ENCODE peak calls at places on chromosomes 7 and 10, in nine cellular contexts. F, O, M, P, K, W, G, U and R are unnamed samples.

GRCh38 chr7:8214162-8214897 is 47.6 kb downstream of the ICA1 start:
- DNase-seq in F (no peak), O (peak; percentile 82), M (no peak), P (no peak), K (no peak), W (no peak), G (no peak), U (no peak), R (no peak)

GRCh38 chr7:117264716-117265115 is 58.1 kb downstream of the WNT2 start:
- DNase-seq in F (no peak), O (no peak), M (no peak), P (no peak), K (no peak), W (no peak), G (no peak), U (no peak), R (no peak)

GRCh38 chr10:125375210-125375609 is 214.8 kb upstream of the CTBP2 start:
- DNase-seq in F (no peak), O (no peak), M (peak; percentile 20), P (no peak), K (no peak), W (no peak), G (no peak), U (no peak), R (no peak)

GRCh38 chr7:131173148-131173890 is 154.4 kb upstream of the MKLN1 start:
- DNase-seq in F (no peak), O (no peak), M (no peak), P (no peak), K (no peak), W (no peak), G (no peak), U (no peak), R (no peak)

GRCh38 chr7:134742688-134743350 is 36.6 kb upstream of the CALD1 start:
- DNase-seq in F (peak; percentile 35), O (peak; percentile 88), M (no peak), P (no peak), K (no peak), W (no peak), G (no peak), U (no peak), R (no peak)

GRCh38 chr10:100046088-100046487 is 35.6 kb downstream of the CPN1 start:
- DNase-seq in F (peak; percentile 88), O (peak; percentile 92), M (peak; percentile 96), P (peak; percentile 74), K (peak; percentile 85), W (peak; percentile 90), G (peak; percentile 75), U (peak; percentile 48), R (peak; percentile 95)

GRCh38 chr10:12324530-12324929 is 24.8 kb upstream of the CAMK1D start:
- DNase-seq in F (no peak), O (no peak), M (no peak), P (no peak), K (no peak), W (no peak), G (no peak), U (no peak), R (peak; percentile 10)

GRCh38 chr10:59047180-59047579 is 129.3 kb upstream of the PHYHIPL start:
- DNase-seq in F (no peak), O (no peak), M (no peak), P (no peak), K (no peak), W (peak; percentile 30), G (peak; percentile 54), U (no peak), R (no peak)

GRCh38 chr10:62618576-62619408 is 185.7 kb upstream of the ADO start:
- DNase-seq in F (peak; percentile 33), O (peak; percentile 73), M (no peak), P (no peak), K (no peak), W (no peak), G (peak; percentile 1), U (no peak), R (peak; percentile 74)

GRCh38 chr10:57657164-57657765 is 610.4 kb downstream of the IPMK start:
- DNase-seq in F (peak; percentile 31), O (no peak), M (peak; percentile 87), P (peak; percentile 47), K (no peak), W (peak; percentile 54), G (peak; percentile 15), U (peak; percentile 2), R (no peak)

GRCh38 chr10:113239569-113239968 is 289.5 kb downstream of the TCF7L2 start:
- DNase-seq in F (no peak), O (no peak), M (no peak), P (no peak), K (no peak), W (no peak), G (no peak), U (no peak), R (no peak)

GRCh38 chr10:689433-690226 is at the start of gene DIP2C:
- DNase-seq in F (peak; percentile 67), O (peak; percentile 92), M (peak; percentile 80), P (peak; percentile 99), K (no peak), W (peak; percentile 71), G (peak; percentile 69), U (no peak), R (no peak)

GRCh38 chr10:3287566-3288445 is 115.2 kb upstream of the PITRM1 start:
- DNase-seq in F (peak; percentile 91), O (no peak), M (peak; percentile 10), P (no peak), K (no peak), W (no peak), G (no peak), U (no peak), R (no peak)

GRCh38 chr7:40717242-40717641 is 582.4 kb downstream of the SUGCT start:
- DNase-seq in F (peak; percentile 14), O (no peak), M (peak; percentile 76), P (peak; percentile 51), K (peak; percentile 52), W (peak; percentile 81), G (no peak), U (no peak), R (no peak)

GRCh38 chr10:112286837-112287818 is 3.9 kb downstream of the TECTB start:
- DNase-seq in F (no peak), O (no peak), M (no peak), P (no peak), K (no peak), W (peak; percentile 71), G (peak; percentile 11), U (no peak), R (no peak)

GRCh38 chr7:151817315-151817690 is 59.6 kb downstream of the PRKAG2 start:
- DNase-seq in F (no peak), O (no peak), M (no peak), P (no peak), K (no peak), W (no peak), G (no peak), U (no peak), R (peak; percentile 27)

GRCh38 chr10:5467634-5468255 is 31.6 kb downstream of the CALML5 start:
- DNase-seq in F (no peak), O (no peak), M (no peak), P (no peak), K (no peak), W (no peak), G (no peak), U (no peak), R (no peak)

GRCh38 chr10:44978570-44979280 is at the start of gene DEPP1:
- DNase-seq in F (peak; percentile 94), O (peak; percentile 98), M (peak; percentile 93), P (peak; percentile 68), K (peak; percentile 94), W (peak; percentile 97), G (peak; percentile 97), U (no peak), R (peak; percentile 82)

GRCh38 chr10:36172574-36172973 is 530.5 kb upstream of the FZD8 start:
- DNase-seq in F (no peak), O (no peak), M (no peak), P (no peak), K (no peak), W (no peak), G (no peak), U (no peak), R (no peak)
- H3K27ac ChIP-seq in F (no peak overlapping the region), O (peak overlapping the region; percentile 42), M (no peak overlapping the region), P (peak overlapping the region; percentile 98), K (peak overlapping the region; percentile 34), W (peak overlapping the region; percentile 24), G (no peak overlapping the region), U (no peak overlapping the region), R (peak overlapping the region; percentile 28)

GRCh38 chr10:73588656-73589055 is 2.5 kb downstream of the USP54 start:
- DNase-seq in F (no peak), O (no peak), M (no peak), P (no peak), K (no peak), W (no peak), G (no peak), U (no peak), R (no peak)

GRCh38 chr10:73581912-73582311 is 9.2 kb downstream of the USP54 start:
- DNase-seq in F (no peak), O (no peak), M (no peak), P (no peak), K (no peak), W (no peak), G (no peak), U (no peak), R (no peak)

GRCh38 chr10:73586583-73586984 is 4.6 kb downstream of the USP54 start:
- DNase-seq in F (peak; percentile 38), O (no peak), M (no peak), P (peak; percentile 10), K (no peak), W (peak; percentile 48), G (peak; percentile 69), U (peak; percentile 7), R (no peak)

GRCh38 chr10:73585223-73585784 is 5.8 kb downstream of the USP54 start:
- DNase-seq in F (no peak), O (no peak), M (no peak), P (no peak), K (no peak), W (no peak), G (no peak), U (no peak), R (no peak)

GRCh38 chr10:73584737-73585136 is 6.4 kb downstream of the USP54 start:
- DNase-seq in F (no peak), O (no peak), M (no peak), P (no peak), K (no peak), W (no peak), G (no peak), U (no peak), R (no peak)
- TF ChIP-seq POLR2AphosphoS5 in F (no peak), O (no peak), M (no peak), P (no peak), K (no peak), W (no peak), G (no peak), U (no peak), R (no peak)

DNA sequence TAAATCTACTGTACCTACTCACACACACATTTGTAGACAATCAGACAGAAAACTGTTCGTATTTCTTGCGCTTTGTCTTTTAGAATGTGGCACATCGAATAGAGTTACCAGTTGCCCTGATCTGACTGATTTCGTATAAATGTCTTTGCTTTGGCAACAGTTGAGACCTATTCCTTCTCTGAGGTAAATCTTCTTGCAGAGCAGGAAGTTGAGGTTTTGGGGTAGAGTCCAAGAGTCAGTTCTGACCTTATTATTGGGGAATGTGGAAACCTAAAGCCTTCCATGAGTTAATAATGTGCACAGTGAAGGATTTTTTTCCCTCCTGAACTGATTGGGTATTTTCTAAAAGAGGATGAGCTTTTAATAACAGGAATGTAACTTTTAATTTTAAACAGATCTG is 135.3 kb downstream of the KIAA1217 start:
- DNase-seq in F (no peak), O (no peak), M (no peak), P (peak; percentile 8), K (no peak), W (no peak), G (peak; percentile 76), U (no peak), R (no peak)
- H3K27ac ChIP-seq in F (no peak overlapping the region), O (peak overlapping the region; percentile 42), M (no peak overlapping the region), P (peak overlapping the region; percentile 97), K (peak overlapping the region; percentile 83), W (peak overlapping the region; percentile 46), G (peak overlapping the region; percentile 57), U (no peak overlapping the region), R (no peak overlapping the region)

GRCh38 chr10:77377034-77377433 is 260.6 kb downstream of the KCNMA1 start:
- DNase-seq in F (no peak), O (no peak), M (no peak), P (no peak), K (no peak), W (no peak), G (no peak), U (no peak), R (no peak)
- TF ChIP-seq POLR2AphosphoS5 in F (no peak), O (no peak), M (no peak), P (no peak), K (no peak), W (no peak), G (no peak), U (no peak), R (no peak)